ENCODE peak calls at places on chromosomes 12 and 14, in four cellular contexts. W, I, P and A are unnamed samples.

GRCh38 chr12:50390284-50390683 is 6.1 kb downstream of the FAM186A start:
- DNase-seq in P (peak; percentile 90), W (no peak), I (no peak), A (no peak)

GRCh38 chr12:2445968-2446367 is 348.8 kb upstream of the FKBP4 start:
- DNase-seq in W (no peak), P (no peak), I (no peak), A (no peak)

GRCh38 chr14:77663289-77663688 is 44.5 kb downstream of the ALKBH1 start:
- DNase-seq in I (no peak), W (no peak), P (peak; percentile 91), A (no peak)

GRCh38 chr12:124771462-124772361 is 92.0 kb downstream of the SCARB1 start:
- DNase-seq in W (peak; percentile 84), I (peak; percentile 91), P (peak; percentile 37), A (peak; percentile 56)

GRCh38 chr12:97984951-97985350 is 522.3 kb downstream of the RMST start:
- DNase-seq in W (no peak), P (no peak), I (no peak), A (no peak)

GRCh38 chr12:50517456-50518048 is 12.8 kb downstream of the DIP2B start:
- DNase-seq in I (no peak), W (no peak), P (peak; percentile 71), A (no peak)

GRCh38 chr12:39807043-39807442 is 187.4 kb upstream of the ABCD2 start:
- DNase-seq in P (peak; percentile 13), W (no peak), I (peak; percentile 77), A (peak; percentile 18)

GRCh38 chr14:60233251-60233650 is 15.8 kb upstream of the PPM1A start:
- DNase-seq in W (no peak), P (no peak), I (no peak), A (no peak)

GRCh38 chr12:108313609-108314331 is 25.3 kb downstream of the CMKLR1 start:
- DNase-seq in W (no peak), I (no peak), P (no peak), A (peak; percentile 89)

GRCh38 chr12:103632554-103633216 is 45.6 kb downstream of the STAB2 start:
- DNase-seq in I (peak; percentile 89), W (no peak), P (peak; percentile 45), A (peak; percentile 66)

DNA sequence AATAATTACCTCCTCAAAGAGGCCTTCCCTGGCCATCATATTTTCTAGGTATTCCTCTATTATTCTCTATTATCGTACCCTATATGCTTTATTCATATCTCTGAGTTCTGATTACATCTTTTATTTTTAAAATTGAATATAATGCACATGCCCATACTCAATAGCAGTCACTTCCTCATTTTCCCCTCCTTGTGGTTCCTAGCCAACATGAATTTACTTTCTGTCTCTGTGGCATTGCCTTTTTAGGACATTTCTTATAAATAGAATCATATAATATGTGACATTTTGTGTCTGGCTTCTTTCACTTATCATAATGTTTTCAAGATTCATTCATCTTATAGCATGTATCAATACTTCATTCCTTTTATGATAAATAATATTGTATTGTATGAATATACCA is 74.4 kb upstream of the TRHDE start:
- DNase-seq in W (no peak), I (no peak), P (no peak), A (no peak)
- H3K4me3 ChIP-seq in W (no peak overlapping the region), I (no peak overlapping the region), P (no peak overlapping the region), A (no peak overlapping the region)

DNA sequence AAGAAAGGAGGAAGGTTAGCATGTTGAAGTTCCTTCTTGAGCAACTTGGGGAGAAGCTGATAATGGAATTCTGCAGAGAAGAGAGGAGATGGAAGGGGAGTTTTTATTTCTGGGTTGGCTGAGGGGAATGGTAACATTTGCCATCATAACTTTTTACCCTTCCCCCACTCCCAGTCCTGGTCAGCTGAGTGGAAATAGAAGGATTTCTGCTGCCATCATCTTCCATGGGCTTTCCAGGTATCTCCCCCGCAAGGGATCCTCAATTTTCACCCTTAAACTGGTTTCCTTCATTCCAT is 1.3 kb downstream of the DTX3 start:
- DNase-seq in P (no peak), W (no peak), I (no peak), A (no peak)
- H3K4me3 ChIP-seq in P (no peak overlapping the region), W (no peak overlapping the region), I (peak overlapping the region; percentile 93), A (no peak overlapping the region)

GRCh38 chr14:72404106-72404774 is 472.0 kb downstream of the RGS6 start:
- DNase-seq in P (no peak), W (no peak), I (no peak), A (no peak)
- H3K4me3 ChIP-seq in P (no peak overlapping the region), W (no peak overlapping the region), I (no peak overlapping the region), A (no peak overlapping the region)

GRCh38 chr12:76422878-76423438 is 74.7 kb upstream of the BBS10 start:
- DNase-seq in I (no peak), W (no peak), P (peak; percentile 21), A (no peak)
- H3K4me3 ChIP-seq in I (no peak overlapping the region), W (no peak overlapping the region), P (no peak overlapping the region), A (no peak overlapping the region)